ENCODE peak calls at places on chromosomes 16 and 17, in eight cellular contexts. A is hepatocyte, K is ascending aorta, M is K562, D is body of pancreas, Q is stomach, C is IMR-90, U is lower lobe of right lung. N is an unnamed sample.

GRCh38 chr16:85524630-85525463 is 88.3 kb upstream of the GSE1 start:
- DNase-seq in A (peak; percentile 51), M (no peak), U (peak; percentile 90), Q (peak; percentile 53), D (peak; percentile 61), K (peak; percentile 86), C (peak; percentile 49), N (no peak)

GRCh38 chr16:17339764-17340541 is 130.8 kb downstream of the XYLT1 start:
- DNase-seq in M (no peak), U (no peak), K (no peak), Q (peak; percentile 41), D (no peak), C (peak; percentile 46), A (peak; percentile 20), N (peak; percentile 45)

GRCh38 chr17:80663783-80664206 is 119.2 kb downstream of the RPTOR start:
- DNase-seq in A (peak; percentile 24), U (peak; percentile 58), C (peak; percentile 84), D (no peak), Q (no peak), K (no peak), M (no peak), N (no peak)

GRCh38 chr17:43766413-43767052 is 7.9 kb upstream of the SOST start:
- DNase-seq in U (peak; percentile 77), K (peak; percentile 80), Q (peak; percentile 71), M (peak; percentile 64), C (peak; percentile 51), D (peak; percentile 55), A (peak; percentile 58), N (peak; percentile 50)

GRCh38 chr17:82094931-82095776 is 2.9 kb downstream of the FASN start:
- DNase-seq in M (no peak), C (no peak), K (no peak), U (no peak), Q (no peak), A (no peak), D (no peak), N (no peak)

GRCh38 chr16:48498761-48499600 is 111.0 kb downstream of the N4BP1 start:
- DNase-seq in C (peak; percentile 76), A (peak; percentile 64), U (no peak), K (no peak), Q (no peak), D (peak; percentile 61), M (no peak), N (no peak)

GRCh38 chr16:54936979-54937672 is 6.5 kb downstream of the IRX5 start:
- DNase-seq in U (peak; percentile 80), M (no peak), K (no peak), C (no peak), Q (no peak), D (no peak), A (peak; percentile 67), N (no peak)

GRCh38 chr16:81778861-81779539 is at the start of gene PLCG2:
- DNase-seq in U (peak; percentile 89), M (peak; percentile 97), C (no peak), D (peak; percentile 72), A (peak; percentile 90), K (peak; percentile 72), Q (peak; percentile 82), N (peak; percentile 84)

GRCh38 chr16:84648595-84649510 is 542 bp downstream of the KLHL36 start:
- DNase-seq in K (peak; percentile 68), M (peak; percentile 95), D (peak; percentile 71), C (no peak), A (peak; percentile 80), U (peak; percentile 79), Q (peak; percentile 68), N (peak; percentile 61)

GRCh38 chr17:48100591-48101011 is 677 bp downstream of the CBX1 start:
- DNase-seq in A (peak; percentile 75), M (peak; percentile 61), C (peak; percentile 58), K (peak; percentile 79), U (peak; percentile 64), D (peak; percentile 55), Q (peak; percentile 46), N (peak; percentile 24)

GRCh38 chr16:87206646-87207451 is 110.3 kb downstream of the C16orf95 start:
- DNase-seq in D (no peak), K (no peak), A (no peak), C (peak; percentile 64), U (no peak), Q (no peak), M (no peak), N (no peak)

GRCh38 chr16:53212899-53213235 is 158.1 kb downstream of the CHD9 start:
- DNase-seq in U (no peak), D (no peak), K (no peak), M (no peak), Q (no peak), C (no peak), A (no peak), N (no peak)
- H3K4me3 ChIP-seq in U (no peak overlapping the region), D (no peak overlapping the region), K (no peak overlapping the region), M (no peak overlapping the region), Q (no peak overlapping the region), C (no peak overlapping the region), A (no peak overlapping the region), N (no peak overlapping the region)

GRCh38 chr17:7295230-7296180 is 1.1 kb upstream of the YBX2 start:
- DNase-seq in A (no peak), C (no peak), Q (no peak), D (no peak), U (no peak), M (no peak), K (no peak), N (no peak)
- H3K27ac ChIP-seq in A (no peak overlapping the region), C (no peak overlapping the region), Q (peak overlapping the region; percentile 26), D (no peak overlapping the region), U (no peak overlapping the region), M (no peak overlapping the region), K (peak overlapping the region; percentile 34), N (peak overlapping the region; percentile 87)

DNA sequence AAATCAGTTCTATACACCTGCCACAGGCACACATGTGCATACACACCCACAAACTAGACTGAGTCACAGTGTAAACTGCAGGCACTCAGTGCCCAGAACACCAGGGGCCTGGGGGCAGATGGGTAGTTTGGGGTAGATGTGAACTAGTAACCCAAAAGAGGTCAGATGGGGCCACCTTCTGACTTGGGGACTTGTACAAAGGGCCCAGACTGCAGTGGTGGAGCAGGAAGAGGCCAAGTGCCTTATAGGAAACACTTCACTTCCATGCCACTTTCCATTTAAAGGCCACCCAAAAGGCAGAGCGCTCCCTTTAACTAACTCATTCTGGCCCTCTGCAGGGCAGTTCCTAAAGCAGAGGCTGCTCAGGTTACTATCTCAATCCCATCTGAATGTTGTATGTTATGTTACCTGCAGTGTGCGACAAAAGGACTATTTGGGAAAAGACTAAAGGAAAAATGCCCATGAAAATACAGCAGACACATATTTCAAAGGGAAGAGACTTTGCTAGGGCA is 27.8 kb upstream of the ERN1 start:
- DNase-seq in U (no peak), Q (no peak), A (no peak), C (no peak), M (no peak), K (peak; percentile 48), D (no peak), N (no peak)
- H3K4me1 ChIP-seq in U (peaks cover 44% of the 10 kb centered on the region), Q (peaks cover 56% of the 10 kb centered on the region), A (peaks cover 31% of the 10 kb centered on the region), C (peaks cover 15% of the 10 kb centered on the region), M (no peaks in the 10 kb centered on the region), K (peaks cover 13% of the 10 kb centered on the region), D (peaks cover 84% of the 10 kb centered on the region), N (peaks cover 4% of the 10 kb centered on the region)

GRCh38 chr17:76027159-76027839 is at the start of gene EVPL:
- DNase-seq in C (no peak), M (no peak), U (peak; percentile 92), A (peak; percentile 37), D (peak; percentile 75), Q (peak; percentile 88), K (no peak), N (peak; percentile 96)
- H3K4me3 ChIP-seq in C (no peak within 1 kb of the TSS), M (no peak within 1 kb of the TSS), U (peak within 1 kb of the TSS; percentile 52), A (no peak within 1 kb of the TSS), D (no peak within 1 kb of the TSS), Q (peak within 1 kb of the TSS; percentile 29), K (no peak within 1 kb of the TSS), N (peak within 1 kb of the TSS; percentile 33)

GRCh38 chr16:56961386-56961785 is 364 bp upstream of the CETP start:
- DNase-seq in A (no peak), M (no peak), U (no peak), D (no peak), C (peak; percentile 25), Q (no peak), K (no peak), N (no peak)

GRCh38 chr16:56965939-56966515 is 4.3 kb downstream of the CETP start:
- DNase-seq in D (no peak), Q (no peak), M (no peak), C (no peak), K (no peak), A (no peak), U (no peak), N (no peak)

GRCh38 chr16:56961851-56962281 is at the start of gene CETP:
- DNase-seq in K (no peak), A (no peak), D (no peak), C (no peak), U (no peak), M (no peak), Q (no peak), N (no peak)

GRCh38 chr16:56965149-56965938 is 3.6 kb downstream of the CETP start:
- DNase-seq in Q (no peak), A (no peak), K (no peak), U (no peak), C (peak; percentile 16), D (no peak), M (no peak), N (no peak)

DNA sequence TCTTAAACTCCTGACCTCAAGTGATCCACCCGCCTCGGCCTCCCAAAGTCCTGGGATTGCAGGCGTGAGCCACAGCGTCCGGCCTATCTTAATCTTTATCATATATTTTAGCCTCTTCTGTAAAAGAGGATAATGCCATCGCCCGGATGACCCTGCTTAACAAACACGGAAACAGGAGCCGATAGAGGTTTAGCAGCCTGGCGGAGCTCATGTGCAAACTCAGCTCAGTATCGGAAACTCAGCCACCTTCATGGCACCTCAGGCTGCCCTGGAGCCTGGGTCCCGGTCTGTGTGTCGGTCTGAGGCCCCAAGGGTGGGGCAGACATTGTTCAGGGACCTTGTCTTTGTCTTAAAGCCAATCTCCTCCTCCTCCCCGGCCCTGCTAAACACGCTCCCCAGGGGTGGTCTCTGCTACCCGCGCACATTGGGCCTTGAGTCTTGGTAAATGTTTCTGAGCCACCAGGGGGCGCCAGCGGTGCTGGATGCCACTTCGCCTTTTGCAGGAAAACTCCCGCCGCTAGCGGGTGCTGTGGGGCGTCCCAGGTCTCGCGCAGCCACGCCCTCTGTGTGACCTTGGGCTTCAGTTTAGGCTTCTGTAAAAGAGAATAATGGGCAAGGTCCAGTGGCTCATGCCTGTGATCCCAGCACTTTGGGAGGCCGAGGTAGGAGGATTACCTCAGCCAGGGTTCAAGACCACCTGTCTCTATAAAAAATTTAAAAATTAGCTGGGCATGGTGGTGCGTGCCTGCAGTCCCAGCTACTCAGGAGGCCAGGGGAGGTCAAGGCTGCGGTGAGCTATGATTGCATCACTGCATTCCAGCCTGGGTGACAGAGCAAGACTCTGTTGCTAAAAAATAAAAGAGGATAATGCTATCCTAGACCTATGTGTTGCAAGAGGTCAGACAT is 2.7 kb downstream of the CETP start:
- DNase-seq in U (peak; percentile 95), Q (peak; percentile 92), A (peak; percentile 85), D (peak; percentile 90), C (peak; percentile 84), M (peak; percentile 86), K (peak; percentile 88), N (peak; percentile 89)
- H3K27ac ChIP-seq in U (peak overlapping the region; percentile 14), Q (no peak overlapping the region), A (no peak overlapping the region), D (no peak overlapping the region), C (peak overlapping the region; percentile 4), M (peak overlapping the region; percentile 53), K (no peak overlapping the region), N (no peak overlapping the region)

GRCh38 chr16:24071990-24072389 is 184.1 kb upstream of the CACNG3 start:
- DNase-seq in C (no peak), M (no peak), A (no peak), K (peak; percentile 11), U (no peak), Q (no peak), D (no peak), N (no peak)
- H3K4me1 ChIP-seq in C (no peaks in the 10 kb centered on the region), M (peaks cover 3% of the 10 kb centered on the region), A (no peaks in the 10 kb centered on the region), K (no peaks in the 10 kb centered on the region), U (no peaks in the 10 kb centered on the region), Q (peaks cover 6% of the 10 kb centered on the region), D (no peaks in the 10 kb centered on the region), N (no peaks in the 10 kb centered on the region)

N was measured in small intestine.